ENCODE peak calls at places on chromosomes 16 and 17, in four cellular contexts. W is brain microvascular endothelial cell, K is psoas muscle, G is pancreas. B is an unnamed sample.
A peak's percentile ranks its signal among the peaks of the same experiment; 100 is the strongest.

GRCh38 chr16:57533618-57534336 is 2.6 kb downstream of the CCDC102A start:
- DNase-seq in W (no peak), K (no peak), G (no peak), B (no peak)

GRCh38 chr17:57289130-57289529 is 32.8 kb downstream of the MSI2 start:
- DNase-seq in W (no peak), K (no peak), G (no peak), B (no peak)

GRCh38 chr17:78723001-78723796 is 58.9 kb downstream of the CYTH1 start:
- DNase-seq in W (no peak), K (peak; percentile 68), G (no peak), B (no peak)

GRCh38 chr17:31604936-31605335 is 213.5 kb downstream of the RAB11FIP4 start:
- DNase-seq in W (no peak), K (no peak), G (no peak), B (no peak)

GRCh38 chr16:12627394-12627793 is 176.3 kb downstream of the CPPED1 start:
- DNase-seq in W (no peak), K (no peak), G (no peak), B (no peak)

GRCh38 chr17:2192367-2193028 is 111.1 kb downstream of the SMG6 start:
- DNase-seq in W (peak; percentile 95), K (no peak), G (no peak), B (no peak)

GRCh38 chr16:22206847-22207714 is 1.0 kb downstream of the EEF2K start:
- DNase-seq in W (no peak), K (peak; percentile 90), G (peak; percentile 86), B (peak; percentile 83)

GRCh38 chr16:56348168-56349085 is 76.9 kb downstream of the AMFR start:
- DNase-seq in W (no peak), K (peak; percentile 39), G (no peak), B (no peak)

GRCh38 chr16:813204-813915 is 12.8 kb upstream of the GNG13 start:
- DNase-seq in W (peak; percentile 2), K (no peak), G (no peak), B (no peak)

GRCh38 chr16:81938331-81939163 is 72.7 kb downstream of the SDR42E1 start:
- DNase-seq in W (no peak), K (no peak), G (no peak), B (no peak)

DNA sequence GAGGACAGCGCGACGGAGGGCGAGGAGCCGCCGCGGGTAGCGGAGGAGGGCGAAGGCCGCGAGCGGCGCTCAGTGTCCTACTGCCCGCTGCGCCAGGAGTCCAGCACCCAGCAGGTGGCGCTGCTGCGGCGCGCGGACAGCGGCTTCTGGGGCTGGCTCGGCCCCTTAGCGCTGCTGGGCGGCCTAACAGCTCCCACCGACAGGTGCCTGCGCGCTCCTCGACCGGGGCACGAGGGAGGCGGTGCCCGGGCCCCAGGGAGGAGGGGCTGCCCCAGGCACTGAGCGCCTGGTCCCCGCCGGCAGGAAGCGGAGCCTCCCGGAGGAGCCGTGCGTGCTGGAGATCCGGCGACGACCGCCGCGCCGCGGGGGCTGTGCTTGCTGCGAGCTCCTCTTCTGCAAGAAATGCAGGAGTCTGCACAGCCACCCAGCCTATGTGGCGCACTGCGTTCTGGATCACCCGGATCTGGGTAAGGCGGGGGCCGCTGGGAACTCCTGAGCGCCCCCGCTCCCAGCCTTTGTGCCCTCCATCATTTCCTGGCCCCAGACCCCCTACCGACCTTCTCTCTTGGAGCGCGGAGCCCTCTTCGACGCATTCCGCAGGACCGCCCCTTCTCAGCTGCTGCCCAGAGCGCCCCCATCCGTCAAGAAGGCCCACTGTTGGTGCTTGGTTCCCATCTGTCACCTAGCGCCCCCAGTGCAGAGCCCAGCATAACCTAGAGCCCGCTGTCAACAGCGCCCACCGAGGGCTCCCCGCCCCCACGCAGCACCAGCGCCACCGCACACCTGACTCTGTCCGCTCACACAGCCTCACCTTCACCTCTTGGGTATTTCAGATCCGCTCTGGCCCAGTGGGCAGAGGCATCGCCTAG is 3.7 kb downstream of the C17orf50 start:
- DNase-seq in W (peak; percentile 58), K (peak; percentile 94), G (peak; percentile 86), B (peak; percentile 92)
- TF ChIP-seq CTCF in W (peak; percentile 77), K (peak; percentile 97), G (peak; percentile 97), B (peak; percentile 94)

DNA sequence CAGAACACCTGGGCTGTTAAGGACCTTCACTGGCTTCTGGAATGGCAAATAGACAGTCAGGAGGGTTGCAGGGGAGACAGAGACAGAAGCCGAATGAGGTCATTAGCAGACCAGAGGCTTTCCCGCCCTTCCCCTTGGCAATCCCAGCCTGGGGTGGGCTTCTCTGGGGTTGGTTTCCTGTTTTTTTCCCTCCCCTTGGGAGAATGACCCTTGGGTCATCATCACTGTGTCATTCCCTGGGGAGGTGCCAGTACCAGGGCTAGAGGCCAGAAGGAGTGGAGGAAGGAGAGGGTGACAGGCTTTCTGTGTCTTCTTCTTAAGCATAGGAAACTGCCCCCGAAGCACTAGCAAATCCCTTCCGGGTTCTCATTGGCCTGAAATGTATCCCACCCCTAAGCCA is 42.9 kb upstream of the IL21R start:
- DNase-seq in W (no peak), K (no peak), G (no peak), B (no peak)
- H3K36me3 ChIP-seq in W (peaks cover 84% of the 10 kb centered on the region), K (no peaks in the 10 kb centered on the region), G (no peaks in the 10 kb centered on the region), B (no peaks in the 10 kb centered on the region)

DNA sequence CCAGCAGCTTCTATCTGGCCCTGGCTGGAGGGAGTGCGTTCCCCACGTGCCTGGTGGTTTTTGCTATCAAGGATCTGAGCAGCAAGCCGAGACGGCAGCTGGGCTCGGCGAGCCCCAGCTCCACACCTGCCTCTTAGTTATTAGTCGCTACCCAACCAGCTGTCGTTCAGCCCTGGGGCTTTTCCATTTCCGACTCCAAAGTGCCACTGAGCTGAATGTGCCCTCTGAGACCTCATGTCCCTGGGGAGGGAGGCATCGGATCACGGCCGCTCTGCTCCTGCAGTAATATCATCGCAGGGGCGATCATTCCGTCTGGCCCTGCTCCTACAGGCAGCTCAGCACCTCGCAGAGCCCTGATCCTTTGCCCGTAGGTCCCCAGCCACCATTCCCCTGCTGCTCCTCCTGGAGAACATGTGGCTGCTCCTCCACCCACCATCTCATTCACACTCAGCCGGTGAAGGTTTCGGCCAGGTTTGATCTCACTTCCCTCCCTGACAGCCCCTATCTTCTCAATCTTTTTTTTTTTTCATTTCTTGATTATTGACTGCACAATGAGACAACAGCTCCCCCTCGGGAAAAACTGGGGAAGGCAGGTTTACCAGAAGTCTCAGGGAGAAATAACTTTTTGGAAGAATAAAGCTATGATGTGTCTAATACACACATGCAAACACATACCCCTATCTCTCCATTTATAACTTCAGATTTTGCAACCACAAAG is 86.7 kb downstream of the ZFHX3 start:
- DNase-seq in W (peak; percentile 31), K (peak; percentile 86), G (no peak), B (no peak)
- TF ChIP-seq CTCF in W (peak; percentile 69), K (peak; percentile 35), G (peak; percentile 35), B (no peak)

GRCh38 chr16:31108035-31108793 is at the start of gene BCKDK:
- DNase-seq in W (peak; percentile 49), K (peak; percentile 86), G (peak; percentile 65), B (peak; percentile 85)

GRCh38 chr16:31108794-31109558 is 790 bp downstream of the BCKDK start:
- DNase-seq in W (no peak), K (no peak), G (no peak), B (no peak)

GRCh38 chr16:31106509-31107464 is 1.4 kb upstream of the BCKDK start:
- DNase-seq in W (no peak), K (peak; percentile 51), G (no peak), B (no peak)

GRCh38 chr16:31105677-31106213 is 2.4 kb upstream of the BCKDK start:
- DNase-seq in W (peak; percentile 37), K (peak; percentile 96), G (peak; percentile 92), B (peak; percentile 91)

DNA sequence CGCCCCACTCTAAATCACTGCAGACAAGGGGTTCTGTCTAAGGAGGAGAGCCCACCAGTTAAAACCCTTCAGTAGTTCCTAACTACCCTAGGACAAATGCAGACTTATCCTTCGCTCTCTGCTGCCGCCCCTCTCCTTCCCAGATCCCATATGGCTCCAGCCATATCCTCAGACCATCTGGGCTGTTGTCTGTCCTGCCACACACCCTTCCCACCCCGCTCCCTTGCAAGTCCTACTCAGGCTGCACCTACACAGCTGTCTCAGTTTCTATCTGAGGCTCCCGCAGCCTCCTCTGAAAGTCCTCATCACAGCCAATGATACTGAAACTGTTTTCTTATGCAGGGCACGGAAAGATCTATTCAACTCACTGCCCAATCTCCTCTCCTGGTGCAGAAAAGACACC is 720 bp upstream of the BCKDK start:
- DNase-seq in W (no peak), K (no peak), G (no peak), B (no peak)
- H3K36me3 ChIP-seq in W (peaks cover 27% of the 10 kb centered on the region), K (peaks cover under 1% of the 10 kb centered on the region), G (no peaks in the 10 kb centered on the region), B (no peaks in the 10 kb centered on the region)

DNA sequence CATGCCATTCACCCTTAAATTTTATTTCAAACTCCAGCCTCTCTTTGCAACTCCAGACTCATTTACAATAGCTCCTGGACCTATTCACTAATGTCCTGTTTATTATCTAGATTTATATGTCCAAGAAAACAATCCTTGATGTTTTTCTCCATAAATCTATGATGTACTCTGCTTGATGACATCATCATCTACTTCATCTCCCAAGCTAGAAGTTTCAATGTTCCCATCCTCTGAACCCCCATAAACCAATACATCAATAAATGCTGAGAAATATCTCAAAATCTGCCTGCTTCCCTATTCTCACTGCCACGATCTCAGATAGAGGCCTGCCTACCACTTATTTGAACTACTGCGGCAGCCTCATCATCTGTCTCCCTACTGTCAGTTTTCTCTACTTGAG is 4.2 kb downstream of the CEP112 start:
- DNase-seq in W (no peak), K (no peak), G (no peak), B (no peak)
- TF ChIP-seq CTCF in W (no peak), K (no peak), G (no peak), B (no peak)

B was measured in mucosa of descending colon.